ENCODE peak calls at places on chromosome 1, in five cellular contexts. O, C, I, X and Q are unnamed samples.

GRCh38 chr1:30637183-30637969 is 86.0 kb downstream of the MATN1 start:
- DNase-seq in O (no peak), C (no peak), I (no peak), X (no peak), Q (no peak)

GRCh38 chr1:86380257-86380861 is 15.8 kb downstream of the ODF2L start:
- DNase-seq in O (no peak), C (peak; percentile 10), I (no peak), X (peak; percentile 38), Q (peak; percentile 66)

GRCh38 chr1:208668991-208669390 is 424.8 kb upstream of the PLXNA2 start:
- DNase-seq in O (no peak), C (no peak), I (peak; percentile 80), X (no peak), Q (peak; percentile 22)

GRCh38 chr1:98792123-98792522 is 130.6 kb downstream of the SNX7 start:
- DNase-seq in O (no peak), C (no peak), I (peak; percentile 50), X (no peak), Q (peak; percentile 16)

GRCh38 chr1:221449801-221450470 is 292.0 kb downstream of the DUSP10 start:
- DNase-seq in O (no peak), C (peak; percentile 41), I (no peak), X (no peak), Q (no peak)

GRCh38 chr1:248823517-248824001 is 2.2 kb downstream of the SH3BP5L start:
- DNase-seq in O (no peak), C (no peak), I (no peak), X (no peak), Q (no peak)

GRCh38 chr1:94757931-94758330 is 62.2 kb upstream of the SLC44A3 start:
- DNase-seq in O (no peak), C (no peak), I (no peak), X (no peak), Q (no peak)

GRCh38 chr1:59743324-59744108 is 71.2 kb upstream of the HOOK1 start:
- DNase-seq in O (no peak), C (no peak), I (no peak), X (no peak), Q (no peak)

GRCh38 chr1:109241344-109241743 is 8.0 kb upstream of the CELSR2 start:
- DNase-seq in O (no peak), C (no peak), I (peak; percentile 71), X (peak; percentile 30), Q (no peak)

GRCh38 chr1:181353526-181353925 is 129.8 kb upstream of the CACNA1E start:
- DNase-seq in O (no peak), C (no peak), I (no peak), X (no peak), Q (peak; percentile 34)

GRCh38 chr1:59298710-59299346 is 1.9 kb downstream of the FGGY start:
- DNase-seq in O (no peak), C (no peak), I (no peak), X (no peak), Q (peak; percentile 35)

GRCh38 chr1:54861070-54861761 is 25.8 kb downstream of the DHCR24 start:
- DNase-seq in O (no peak), C (no peak), I (peak; percentile 46), X (no peak), Q (no peak)

GRCh38 chr1:227920426-227920825 is 27.3 kb downstream of the WNT9A start:
- DNase-seq in O (no peak), C (no peak), I (no peak), X (no peak), Q (no peak)

GRCh38 chr1:228956864-228957263 is 221.6 kb downstream of the RHOU start:
- DNase-seq in O (no peak), C (no peak), I (peak; percentile 20), X (no peak), Q (no peak)

GRCh38 chr1:17561252-17561558 is 21.7 kb downstream of the ARHGEF10L start:
- DNase-seq in O (no peak), C (no peak), I (peak; percentile 45), X (no peak), Q (no peak)

GRCh38 chr1:70667771-70668170 is 256.7 kb downstream of the CTH start:
- DNase-seq in O (no peak), C (no peak), I (no peak), X (no peak), Q (no peak)

GRCh38 chr1:9717193-9718005 is 65.9 kb downstream of the PIK3CD start:
- DNase-seq in O (no peak), C (no peak), I (peak; percentile 87), X (no peak), Q (no peak)